ENCODE peak calls at places on chromosomes 1 and 21, in four cellular contexts. I is trophoblast cell, S is H1, V is Karpas-422. W is an unnamed sample.

GRCh38 chr1:7500381-7501258 is 270.5 kb upstream of the VAMP3 start:
- DNase-seq in S (no peak), I (no peak), V (no peak), W (no peak)

GRCh38 chr1:23421752-23422312 is 2.7 kb downstream of the TCEA3 start:
- DNase-seq in I (peak; percentile 89), S (no peak), V (no peak), W (no peak)

GRCh38 chr1:117673405-117673804 is 67.6 kb downstream of the TENT5C start:
- DNase-seq in I (no peak), S (no peak), V (no peak), W (peak; percentile 86)

GRCh38 chr1:104648269-104648691 is 898.6 kb downstream of the AMY1C start:
- DNase-seq in S (no peak), I (peak; percentile 32), V (peak; percentile 65), W (no peak)

GRCh38 chr1:45359882-45360513 is 19.8 kb upstream of the MUTYH start:
- DNase-seq in I (peak; percentile 76), S (no peak), V (peak; percentile 80), W (peak; percentile 51)

GRCh38 chr21:45539046-45539795 is 3.0 kb downstream of the SLC19A1 start:
- DNase-seq in I (no peak), S (peak; percentile 38), V (no peak), W (no peak)

GRCh38 chr21:34037446-34037845 is 35.9 kb upstream of the MRPS6 start:
- DNase-seq in V (no peak), S (no peak), I (no peak), W (peak; percentile 92)

GRCh38 chr1:203677771-203678170 is 51.1 kb downstream of the ATP2B4 start:
- DNase-seq in V (no peak), I (no peak), S (no peak), W (no peak)

GRCh38 chr1:204289280-204289679 is 70.4 kb downstream of the PLEKHA6 start:
- DNase-seq in S (no peak), I (no peak), V (no peak), W (no peak)

GRCh38 chr1:234125283-234125682 is 220.8 kb downstream of the SLC35F3 start:
- DNase-seq in V (peak; percentile 80), S (peak; percentile 82), I (peak; percentile 78), W (peak; percentile 51)

GRCh38 chr1:206809504-206810084 is 37.3 kb upstream of the IL10 start:
- DNase-seq in V (peak; percentile 63), S (no peak), I (no peak), W (peak; percentile 60)

GRCh38 chr1:58941471-58942289 is 157.8 kb upstream of the JUN start:
- DNase-seq in V (no peak), I (no peak), S (no peak), W (no peak)

GRCh38 chr1:204812842-204813241 is 57.8 kb upstream of the NFASC start:
- DNase-seq in I (no peak), V (no peak), S (no peak), W (no peak)

GRCh38 chr1:240619357-240619756 is 7.4 kb upstream of the GREM2 start:
- DNase-seq in S (no peak), V (no peak), I (no peak), W (no peak)

GRCh38 chr1:35180776-35181374 is 12.1 kb downstream of the SFPQ start:
- DNase-seq in S (no peak), V (peak; percentile 42), I (peak; percentile 16), W (peak; percentile 60)

GRCh38 chr1:113536182-113536780 is 146.0 kb downstream of the MAGI3 start:
- DNase-seq in S (no peak), I (no peak), V (no peak), W (peak; percentile 20)

GRCh38 chr1:175887981-175888428 is 144.6 kb upstream of the TNR start:
- DNase-seq in S (peak; percentile 89), V (peak; percentile 62), I (peak; percentile 83), W (peak; percentile 17)

GRCh38 chr1:112510340-112510739 is 1.6 kb downstream of the WNT2B start:
- DNase-seq in S (no peak), V (no peak), I (no peak), W (no peak)

GRCh38 chr21:39218082-39218409 is 34.8 kb upstream of the PSMG1 start:
- DNase-seq in S (no peak), V (no peak), I (no peak), W (no peak)

DNA sequence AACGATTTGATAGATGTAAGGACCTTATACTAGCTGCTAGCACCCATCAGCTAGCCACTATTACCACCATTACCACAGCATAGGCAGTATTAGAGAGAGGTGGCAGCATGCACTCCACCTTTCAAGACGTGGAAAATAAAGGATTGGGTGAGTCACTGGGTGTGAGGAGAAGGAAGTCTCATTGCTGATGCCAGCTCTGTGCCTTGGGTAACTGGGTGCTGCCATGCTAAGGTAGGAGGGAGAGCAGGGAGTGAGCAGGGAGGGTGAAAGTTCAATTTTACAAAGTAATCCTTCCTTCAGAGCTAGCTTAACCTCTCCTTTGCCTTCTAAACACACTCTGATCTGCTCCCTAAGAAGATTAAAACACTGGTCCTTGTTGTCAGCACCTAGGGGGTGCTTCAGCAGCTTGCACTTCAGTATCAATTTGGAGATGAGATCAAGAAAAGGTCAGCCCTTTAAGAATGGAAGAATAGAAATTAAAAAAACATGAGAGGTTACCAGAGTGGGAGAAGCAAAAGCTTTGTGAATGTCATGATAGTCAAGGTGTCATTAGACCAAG is 1.8 kb upstream of the LIN9 start:
- DNase-seq in V (no peak), S (no peak), I (no peak), W (no peak)
- H3K4me2 ChIP-seq in V (peak overlapping the region; percentile 71), S (no peak overlapping the region), I (no peak overlapping the region), W (no peak overlapping the region)

GRCh38 chr1:19754482-19754881 is 45.2 kb downstream of the TMCO4 start:
- DNase-seq in V (no peak), I (no peak), S (no peak), W (no peak)
- H3K27ac ChIP-seq in V (no peak overlapping the region), I (no peak overlapping the region), S (no peak overlapping the region), W (no peak overlapping the region)

DNA sequence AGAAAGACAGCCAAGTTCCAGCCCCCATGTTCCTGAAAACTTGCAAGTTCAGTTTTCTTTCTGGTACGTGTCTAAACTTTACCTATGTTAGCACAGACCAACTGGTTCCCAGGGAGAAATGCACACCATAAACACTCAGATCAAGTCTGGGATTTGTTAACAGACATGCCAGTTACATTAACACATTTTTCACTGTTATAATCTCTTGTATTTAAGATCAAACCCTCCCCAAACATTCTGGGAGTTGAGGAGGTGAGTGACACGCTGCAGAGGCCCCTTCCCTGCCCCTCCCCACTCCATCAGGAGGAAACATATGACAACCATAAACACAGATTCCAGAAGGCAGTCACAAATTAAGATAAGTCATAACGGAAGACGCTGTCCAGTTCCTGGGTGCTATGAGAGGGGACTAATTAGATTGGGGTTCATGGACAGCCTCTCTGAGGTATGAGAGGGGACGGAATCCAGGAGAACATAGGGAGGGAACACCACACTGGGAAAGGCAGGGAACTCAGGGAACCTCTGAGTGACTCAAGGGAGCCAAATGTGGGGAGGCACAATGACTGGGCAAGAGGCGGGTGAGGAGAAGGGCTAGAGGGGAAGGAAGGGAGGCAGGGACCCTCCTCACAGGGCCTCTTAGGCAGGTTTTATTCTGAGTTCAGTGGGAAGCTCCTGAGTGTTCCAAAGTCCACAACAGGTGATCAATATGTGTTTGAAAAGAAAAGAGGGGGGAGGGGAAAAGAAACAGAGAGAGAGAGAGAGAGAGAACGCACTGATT is 25.0 kb downstream of the DUSP10 start:
- DNase-seq in V (no peak), I (no peak), S (no peak), W (no peak)
- H3K9ac ChIP-seq in V (no peak overlapping the region), I (no peak overlapping the region), S (no peak overlapping the region), W (no peak overlapping the region)

GRCh38 chr1:216447898-216448568 is 24.8 kb upstream of the USH2A start:
- DNase-seq in I (no peak), S (no peak), V (no peak), W (no peak)
- H3K4me2 ChIP-seq in I (no peak overlapping the region), S (no peak overlapping the region), V (no peak overlapping the region), W (no peak overlapping the region)

GRCh38 chr1:55153031-55153430 is 62.1 kb downstream of the USP24 start:
- DNase-seq in I (no peak), V (no peak), S (no peak), W (no peak)

GRCh38 chr1:55146781-55147180 is 68.4 kb downstream of the USP24 start:
- DNase-seq in V (no peak), S (no peak), I (no peak), W (no peak)

GRCh38 chr1:55154616-55155015 is 60.5 kb downstream of the USP24 start:
- DNase-seq in V (no peak), I (no peak), S (no peak), W (no peak)

GRCh38 chr1:55147504-55147903 is 67.7 kb downstream of the USP24 start:
- DNase-seq in I (no peak), S (no peak), V (no peak), W (no peak)

GRCh38 chr1:55150880-55151582 is 64.1 kb downstream of the USP24 start:
- DNase-seq in I (no peak), S (no peak), V (no peak), W (no peak)
- H3K27ac ChIP-seq in I (no peak overlapping the region), S (no peak overlapping the region), V (no peak overlapping the region), W (no peak overlapping the region)

GRCh38 chr1:158752155-158752712 is 2.3 kb upstream of the OR6K6 start:
- DNase-seq in V (no peak), S (no peak), I (no peak), W (no peak)
- H3K9ac ChIP-seq in V (no peak overlapping the region), S (no peak overlapping the region), I (no peak overlapping the region), W (no peak overlapping the region)

DNA sequence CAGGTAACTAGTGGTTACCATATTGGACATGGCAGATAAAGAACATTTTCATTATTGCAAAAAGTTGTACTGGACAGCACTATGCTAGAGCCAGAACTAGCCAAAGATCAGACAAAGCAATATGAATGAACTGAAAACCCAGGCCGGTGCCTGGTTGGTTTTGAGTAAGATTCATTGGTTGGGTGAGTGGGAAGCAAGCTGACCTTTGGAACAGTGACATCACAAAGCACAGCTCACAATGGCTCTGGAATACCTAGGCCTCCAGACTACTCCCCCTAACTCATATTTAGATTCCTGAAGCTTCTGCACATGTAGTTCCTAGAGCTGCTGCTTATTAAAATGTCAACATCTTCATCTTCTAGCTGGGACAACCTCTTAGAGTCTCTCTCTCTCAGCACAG is at the start of gene TMCO2:
- DNase-seq in V (no peak), I (no peak), S (no peak), W (no peak)
- H3K4me2 ChIP-seq in V (no peak within 1 kb of the TSS), I (no peak within 1 kb of the TSS), S (no peak within 1 kb of the TSS), W (no peak within 1 kb of the TSS)

W was measured in fibroblast of lung.